ENCODE peak calls at places on chromosome 17, in five cellular contexts. E is stomach, G is H1, Z is heart left ventricle, L is colonic mucosa. W is an unnamed sample.

GRCh38 chr17:72383053-72383847 is 262.4 kb downstream of the SOX9 start:
- DNase-seq in Z (peak; percentile 77), G (no peak), L (no peak), E (no peak), W (no peak)

GRCh38 chr17:1943432-1943802 is 81.7 kb downstream of the RTN4RL1 start:
- DNase-seq in Z (no peak), G (no peak), E (no peak), L (no peak), W (no peak)

GRCh38 chr17:76536511-76537287 is 810 bp downstream of the CYGB start:
- DNase-seq in E (no peak), G (no peak), L (no peak), Z (peak; percentile 18), W (no peak)

GRCh38 chr17:57574040-57574513 is 171.0 kb downstream of the CCDC182 start:
- DNase-seq in L (peak; percentile 31), E (no peak), Z (peak; percentile 72), G (no peak), W (no peak)

GRCh38 chr17:19378416-19379293 is at the start of gene MAPK7:
- DNase-seq in E (no peak), G (no peak), L (peak; percentile 98), Z (no peak), W (no peak)

GRCh38 chr17:68580236-68580903 is 20.8 kb downstream of the FAM20A start:
- DNase-seq in G (no peak), Z (no peak), E (no peak), L (no peak), W (no peak)

GRCh38 chr17:43676471-43676870 is 14.7 kb upstream of the MEOX1 start:
- DNase-seq in G (no peak), Z (no peak), L (no peak), E (no peak), W (no peak)

GRCh38 chr17:77606146-77606864 is 352.2 kb upstream of the TNRC6C start:
- DNase-seq in L (no peak), E (no peak), Z (no peak), G (no peak), W (no peak)

GRCh38 chr17:43832976-43833829 is at the start of gene MPP3:
- DNase-seq in E (peak; percentile 78), Z (peak; percentile 82), G (no peak), L (peak; percentile 68), W (peak; percentile 63)

GRCh38 chr17:38867179-38867994 is 2.5 kb upstream of the LASP1 start:
- DNase-seq in L (peak; percentile 70), G (peak; percentile 54), E (peak; percentile 46), Z (no peak), W (no peak)

GRCh38 chr17:15368605-15369004 is 27.2 kb upstream of the TEKT3 start:
- DNase-seq in G (no peak), Z (no peak), E (no peak), L (no peak), W (no peak)

GRCh38 chr17:4771519-4772234 is at the start of gene TM4SF5:
- DNase-seq in E (peak; percentile 76), Z (no peak), L (peak; percentile 92), G (no peak), W (no peak)

GRCh38 chr17:50269477-50270429 is 4.5 kb upstream of the TMEM92 start:
- DNase-seq in L (peak; percentile 80), Z (peak; percentile 71), E (peak; percentile 76), G (no peak), W (peak; percentile 81)

GRCh38 chr17:34176440-34176839 is 78.6 kb upstream of the CCL2 start:
- DNase-seq in L (no peak), G (no peak), E (no peak), Z (no peak), W (no peak)

GRCh38 chr17:70378005-70378404 is 208.7 kb downstream of the KCNJ2 start:
- DNase-seq in E (no peak), G (no peak), L (no peak), Z (no peak), W (no peak)

GRCh38 chr17:78113804-78114785 is 14.5 kb downstream of the TMC6 start:
- DNase-seq in E (no peak), L (no peak), Z (no peak), G (no peak), W (peak; percentile 66)

GRCh38 chr17:51588063-51588462 is 327.7 kb downstream of the UTP18 start:
- DNase-seq in L (no peak), G (no peak), E (no peak), Z (no peak), W (no peak)

GRCh38 chr17:51590071-51590470 is 329.7 kb downstream of the UTP18 start:
- DNase-seq in L (no peak), Z (no peak), E (no peak), G (no peak), W (no peak)

GRCh38 chr17:51580869-51581268 is 320.5 kb downstream of the UTP18 start:
- DNase-seq in L (no peak), Z (no peak), G (no peak), E (no peak), W (no peak)

DNA sequence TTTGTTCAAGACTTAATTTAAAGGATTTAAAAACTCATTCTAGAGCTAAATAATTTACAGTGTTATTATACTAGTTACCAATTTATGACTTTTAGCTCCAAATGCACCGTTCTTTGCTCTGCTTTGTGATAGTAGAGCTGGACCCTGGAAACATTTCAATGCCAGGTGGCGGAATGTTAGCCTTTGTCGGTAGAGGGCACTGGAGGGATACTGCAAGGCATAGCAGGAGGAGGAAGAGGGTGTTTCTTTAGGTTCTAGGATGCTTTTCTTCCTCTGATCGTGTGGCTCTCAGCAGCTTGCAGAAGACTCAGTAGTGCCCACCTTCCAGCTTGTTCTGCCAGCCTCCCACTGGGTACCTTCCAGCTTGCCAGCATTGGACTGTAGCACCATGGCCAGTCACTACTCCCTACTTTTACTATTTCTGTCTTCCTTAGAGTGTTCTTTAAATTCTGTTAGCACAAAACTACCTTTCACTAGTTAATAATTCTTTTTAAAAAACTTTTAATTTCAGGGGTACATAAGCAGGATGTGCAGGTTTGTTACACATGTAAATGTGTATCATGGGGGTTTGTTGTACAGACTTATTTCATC is 325.3 kb downstream of the UTP18 start:
- DNase-seq in G (peak; percentile 9), Z (no peak), L (no peak), E (peak; percentile 26), W (no peak)
- TF ChIP-seq CTCF in G (peak; percentile 76), Z (peak; percentile 47), L (no peak), E (peak; percentile 11), W (no peak)

GRCh38 chr17:42050360-42051012 is at the start of gene C17orf113:
- DNase-seq in Z (peak; percentile 70), L (peak; percentile 59), G (no peak), E (peak; percentile 62), W (peak; percentile 92)
- TF ChIP-seq CTCF in Z (peak; percentile 56), L (no peak), G (peak; percentile 68), E (no peak), W (peak; percentile 54)

GRCh38 chr17:81393684-81394376 is 1.4 kb upstream of the BAHCC1 start:
- DNase-seq in L (peak; percentile 100), E (peak; percentile 100), Z (peak; percentile 100), G (peak; percentile 96), W (peak; percentile 89)
- TF ChIP-seq CTCF in L (no peak), E (no peak), Z (no peak), G (no peak), W (no peak)

GRCh38 chr17:47847341-47848197 is 3.4 kb downstream of the SP6 start:
- DNase-seq in G (no peak), Z (no peak), L (no peak), E (no peak), W (no peak)
- TF ChIP-seq CTCF in G (peak; percentile 78), Z (peak; percentile 28), L (no peak), E (no peak), W (peak; percentile 54)

DNA sequence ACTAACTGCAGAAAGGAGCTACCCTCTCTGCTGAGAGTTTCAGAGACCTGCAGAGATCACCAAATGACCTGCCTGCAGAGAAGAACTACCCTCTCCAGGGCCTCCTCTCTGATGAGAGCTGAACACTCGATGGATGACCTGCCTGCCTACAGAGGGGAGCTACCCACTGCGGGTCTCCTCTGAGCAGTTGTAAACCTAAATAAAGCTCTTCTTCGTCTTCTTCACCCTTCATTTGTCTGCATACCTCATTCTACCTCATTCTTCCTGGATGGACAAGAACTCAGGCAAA is 24.2 kb downstream of the SSH2 start:
- DNase-seq in E (no peak), Z (no peak), G (no peak), L (no peak), W (no peak)
- TF ChIP-seq CTCF in E (no peak), Z (no peak), G (no peak), L (no peak), W (no peak)

GRCh38 chr17:49197346-49197998 is 12.9 kb downstream of the GNGT2 start:
- DNase-seq in L (no peak), E (no peak), G (no peak), Z (no peak), W (no peak)

GRCh38 chr17:49198206-49198605 is 12.2 kb downstream of the GNGT2 start:
- DNase-seq in E (no peak), G (no peak), Z (no peak), L (no peak), W (no peak)

GRCh38 chr17:49201481-49201927 is 8.9 kb downstream of the GNGT2 start:
- DNase-seq in Z (no peak), E (no peak), G (no peak), L (no peak), W (no peak)

GRCh38 chr17:49203796-49204195 is 6.6 kb downstream of the GNGT2 start:
- DNase-seq in G (no peak), E (no peak), L (no peak), Z (no peak), W (no peak)

DNA sequence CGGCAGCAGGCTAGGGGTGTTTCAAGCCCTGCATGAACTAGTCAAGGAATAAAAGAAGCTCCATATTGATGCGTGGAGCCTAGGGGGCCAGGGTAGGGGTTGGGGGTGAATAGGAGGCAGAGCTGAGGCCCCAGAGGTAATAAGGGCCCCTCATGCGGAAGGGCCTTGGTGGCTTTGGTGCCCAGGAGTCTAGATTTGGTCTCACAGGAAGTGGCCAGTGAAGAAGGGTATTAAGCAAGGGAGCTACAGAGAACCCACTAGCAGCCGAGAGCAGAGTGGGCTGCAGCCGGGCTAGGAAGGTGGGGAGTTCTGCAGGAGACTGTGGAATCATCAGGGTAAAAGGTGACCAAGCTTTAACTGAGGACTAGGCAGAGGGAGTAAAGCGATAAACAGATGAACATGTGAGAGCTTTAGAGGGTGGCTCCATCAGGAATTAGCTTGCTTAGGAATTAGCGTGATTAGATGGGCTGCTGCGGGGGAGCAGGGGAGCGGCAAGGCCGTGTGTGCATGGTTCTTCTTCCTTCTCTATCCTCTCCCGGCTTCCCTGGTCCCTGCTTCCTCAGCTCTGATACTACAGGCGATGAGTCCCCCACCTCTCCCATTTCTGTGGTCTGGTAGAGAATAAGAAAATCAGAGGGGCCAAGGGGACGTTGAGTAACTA is 9.8 kb downstream of the GNGT2 start:
- DNase-seq in G (no peak), E (no peak), Z (no peak), L (no peak), W (no peak)
- TF ChIP-seq CTCF in G (no peak), E (no peak), Z (no peak), L (no peak), W (no peak)

W was measured in GM20000.